ENCODE peak calls at places on chromosomes 11 and 22, in eight cellular contexts. W is activated T-helper 1 cell treated with anti-CD3 and anti-CD28 coated beads, Interleukin-12 subunit alpha, Interleukin-12 subunit beta, Interleukin-2, Interleukin-4 antibody, amounts not matched to agents 30 ng/mL and 10 ng/mL and 1 ng/mL, durations not matched to agents 14 hours and 24 hours and 36 hours; H is mucosa of descending colon; N is stimulated activated CD4-positive, alpha-beta T cell treated with anti-CD3 and anti-CD28 coated beads, Interleukin-2, amount 100 ng/mL, for 24 hours; F is Calu3; Z is fibroblast of the aortic adventitia; B is pancreas; J is GM19239. A is an unnamed sample.

GRCh38 chr11:37352485-37352884 is 754.4 kb upstream of the RAG2 start:
- DNase-seq in H (no peak), F (no peak), B (no peak), J (no peak), Z (no peak), W (no peak), N (no peak), A (no peak)

GRCh38 chr11:66438009-66438503 is 592 bp downstream of the MRPL11 start:
- DNase-seq in W (no peak), F (no peak), N (no peak), Z (no peak), B (no peak), J (no peak), H (no peak), A (no peak)

GRCh38 chr11:59009661-59010060 is 70.4 kb downstream of the GLYATL1 start:
- DNase-seq in F (no peak), B (no peak), Z (no peak), H (no peak), W (no peak), N (no peak), J (no peak), A (no peak)

GRCh38 chr11:15770798-15771414 is 585.4 kb downstream of the SOX6 start:
- DNase-seq in N (peak; percentile 48), Z (peak; percentile 51), B (no peak), J (peak; percentile 8), W (no peak), F (peak; percentile 61), H (no peak), A (no peak)

GRCh38 chr22:37887610-37888378 is 18.3 kb upstream of the MICALL1 start:
- DNase-seq in N (no peak), W (no peak), F (no peak), Z (peak; percentile 92), B (no peak), J (no peak), H (no peak), A (no peak)

GRCh38 chr22:41286639-41287091 is 678 bp upstream of the RANGAP1 start:
- DNase-seq in N (peak; percentile 41), F (peak; percentile 20), Z (peak; percentile 45), J (no peak), H (no peak), W (no peak), B (no peak), A (no peak)

GRCh38 chr22:34850010-34850409 is 215.9 kb upstream of the ISX start:
- DNase-seq in Z (no peak), H (no peak), N (no peak), F (no peak), J (no peak), W (no peak), B (no peak), A (no peak)

GRCh38 chr11:46643986-46644385 is 26.6 kb downstream of the ATG13 start:
- DNase-seq in H (no peak), B (no peak), W (no peak), F (no peak), N (no peak), Z (no peak), J (no peak), A (no peak)

GRCh38 chr11:85955531-85955930 is 100.3 kb downstream of the CCDC83 start:
- DNase-seq in F (no peak), N (no peak), B (no peak), J (no peak), H (no peak), W (no peak), Z (peak; percentile 85), A (no peak)

GRCh38 chr11:128886401-128887119 is 4.6 kb upstream of the KCNJ5 start:
- DNase-seq in N (no peak), Z (no peak), J (no peak), H (no peak), W (no peak), B (peak; percentile 75), F (peak; percentile 51), A (no peak)

GRCh38 chr11:110712643-110713468 is 619 bp upstream of the ARHGAP20 start:
- DNase-seq in B (no peak), W (no peak), N (no peak), H (peak; percentile 31), J (no peak), F (no peak), Z (peak; percentile 77), A (no peak)

GRCh38 chr11:64580387-64580786 is 10.6 kb upstream of the SLC22A12 start:
- DNase-seq in H (peak; percentile 37), N (no peak), W (no peak), J (no peak), Z (peak; percentile 56), F (no peak), B (no peak), A (no peak)

GRCh38 chr22:46487318-46487717 is 50.1 kb downstream of the CELSR1 start:
- DNase-seq in Z (no peak), W (no peak), N (no peak), H (no peak), F (no peak), B (no peak), J (no peak), A (no peak)

GRCh38 chr11:575324-575995 is 810 bp upstream of the PHRF1 start:
- DNase-seq in J (peak; percentile 77), B (peak; percentile 77), F (no peak), N (no peak), W (no peak), Z (no peak), H (peak; percentile 73), A (no peak)

GRCh38 chr22:41579297-41579996 is 10.2 kb downstream of the PMM1 start:
- DNase-seq in J (no peak), F (no peak), Z (no peak), N (no peak), B (no peak), W (no peak), H (no peak), A (no peak)

GRCh38 chr11:95241673-95242072 is 10.7 kb upstream of the SESN3 start:
- DNase-seq in N (no peak), J (no peak), F (no peak), Z (peak; percentile 89), H (no peak), W (no peak), B (no peak), A (no peak)

GRCh38 chr11:124313849-124314248 is at the start of gene OR8D1:
- DNase-seq in N (no peak), W (no peak), B (no peak), F (no peak), J (no peak), Z (no peak), H (no peak), A (no peak)

GRCh38 chr11:117907276-117908110 is 21.7 kb downstream of the TMPRSS13 start:
- DNase-seq in B (peak; percentile 50), Z (peak; percentile 87), F (peak; percentile 86), J (no peak), H (peak; percentile 91), W (peak; percentile 68), N (peak; percentile 79), A (peak; percentile 82)

GRCh38 chr11:32888805-32889204 is 3.8 kb upstream of the QSER1 start:
- DNase-seq in N (no peak), F (no peak), J (no peak), W (no peak), H (no peak), Z (peak; percentile 55), B (no peak), A (no peak)

GRCh38 chr11:63769719-63770443 is 1.3 kb upstream of the ZFTA start:
- DNase-seq in H (no peak), Z (no peak), W (no peak), J (no peak), N (no peak), F (no peak), B (peak; percentile 16), A (peak; percentile 13)

GRCh38 chr22:39528681-39529486 is 3.7 kb downstream of the RPS19BP1 start:
- DNase-seq in Z (peak; percentile 94), N (peak; percentile 93), J (peak; percentile 46), F (peak; percentile 92), W (peak; percentile 87), B (peak; percentile 86), H (peak; percentile 97), A (peak; percentile 90)

GRCh38 chr22:34702279-34702678 is 363.7 kb upstream of the ISX start:
- DNase-seq in J (no peak), Z (no peak), F (no peak), N (no peak), W (no peak), B (no peak), H (no peak), A (no peak)

GRCh38 chr11:77093056-77093891 is 9.4 kb upstream of the OMP start:
- DNase-seq in B (no peak), J (no peak), W (no peak), F (no peak), Z (no peak), H (peak; percentile 49), N (no peak), A (no peak)

GRCh38 chr11:71999360-71999759 is 651 bp downstream of the IL18BP start:
- DNase-seq in W (no peak), J (no peak), B (no peak), F (no peak), H (no peak), N (no peak), Z (peak; percentile 67), A (peak; percentile 37)

A was measured in heart right ventricle.